ENCODE peak calls at places on chromosomes 6 and 20, in ten cellular contexts. One of them, this sample, is unnamed.

GRCh38 chr6:36997811-36998722 is 7.4 kb upstream of the FGD2 start:
- DNase-seq in kidney tubule cell: no peak
- DNase-seq in M059J: no peak
- DNase-seq in neural progenitor cell: peak; percentile 40
- DNase-seq in astrocyte of the spinal cord: no peak
- DNase-seq in HS-27A: no peak
- DNase-seq in H7: no peak
- DNase-seq in activated effector memory CD4-positive, alpha-beta T cell treated with anti-CD3 and anti-CD28 coated beads, Interleukin-2, amount 50 U/mL, for 16 hours: no peak
- DNase-seq in H4: no peak
- DNase-seq in naive thymus-derived CD4-positive, alpha-beta T cell: no peak
- DNase-seq in this sample: no peak

GRCh38 chr6:159110013-159110412 is 59.2 kb upstream of the FNDC1 start:
- DNase-seq in M059J: peak; percentile 54
- DNase-seq in H7: peak; percentile 74
- DNase-seq in neural progenitor cell: peak; percentile 63
- DNase-seq in naive thymus-derived CD4-positive, alpha-beta T cell: peak; percentile 50
- DNase-seq in H4: peak; percentile 49
- DNase-seq in astrocyte of the spinal cord: peak; percentile 52
- DNase-seq in HS-27A: peak; percentile 68
- DNase-seq in activated effector memory CD4-positive, alpha-beta T cell treated with anti-CD3 and anti-CD28 coated beads, Interleukin-2, amount 50 U/mL, for 16 hours: no peak
- DNase-seq in kidney tubule cell: peak; percentile 66
- DNase-seq in this sample: peak; percentile 43

GRCh38 chr20:9458075-9458818 is 56.1 kb upstream of the LAMP5 start:
- DNase-seq in neural progenitor cell: peak; percentile 68
- DNase-seq in naive thymus-derived CD4-positive, alpha-beta T cell: no peak
- DNase-seq in HS-27A: no peak
- DNase-seq in H7: peak; percentile 12
- DNase-seq in astrocyte of the spinal cord: peak; percentile 44
- DNase-seq in M059J: peak; percentile 48
- DNase-seq in activated effector memory CD4-positive, alpha-beta T cell treated with anti-CD3 and anti-CD28 coated beads, Interleukin-2, amount 50 U/mL, for 16 hours: no peak
- DNase-seq in kidney tubule cell: peak; percentile 29
- DNase-seq in H4: peak; percentile 32
- DNase-seq in this sample: no peak

GRCh38 chr6:156729248-156729647 is 47.9 kb upstream of the ARID1B start:
- DNase-seq in neural progenitor cell: no peak
- DNase-seq in H4: peak; percentile 4
- DNase-seq in HS-27A: peak; percentile 27
- DNase-seq in M059J: peak; percentile 89
- DNase-seq in naive thymus-derived CD4-positive, alpha-beta T cell: no peak
- DNase-seq in kidney tubule cell: peak; percentile 89
- DNase-seq in H7: no peak
- DNase-seq in astrocyte of the spinal cord: peak; percentile 60
- DNase-seq in activated effector memory CD4-positive, alpha-beta T cell treated with anti-CD3 and anti-CD28 coated beads, Interleukin-2, amount 50 U/mL, for 16 hours: no peak
- DNase-seq in this sample: peak; percentile 48

GRCh38 chr6:158284340-158285210 is 27.7 kb upstream of the TULP4 start:
- DNase-seq in naive thymus-derived CD4-positive, alpha-beta T cell: no peak
- DNase-seq in H7: peak; percentile 50
- DNase-seq in kidney tubule cell: peak; percentile 11
- DNase-seq in astrocyte of the spinal cord: peak; percentile 96
- DNase-seq in neural progenitor cell: peak; percentile 54
- DNase-seq in H4: no peak
- DNase-seq in activated effector memory CD4-positive, alpha-beta T cell treated with anti-CD3 and anti-CD28 coated beads, Interleukin-2, amount 50 U/mL, for 16 hours: no peak
- DNase-seq in HS-27A: peak; percentile 43
- DNase-seq in M059J: peak; percentile 83
- DNase-seq in this sample: peak; percentile 59

GRCh38 chr20:48584391-48585249 is 243.2 kb downstream of the PREX1 start:
- DNase-seq in astrocyte of the spinal cord: no peak
- DNase-seq in H4: no peak
- DNase-seq in kidney tubule cell: peak; percentile 45
- DNase-seq in naive thymus-derived CD4-positive, alpha-beta T cell: no peak
- DNase-seq in H7: no peak
- DNase-seq in neural progenitor cell: no peak
- DNase-seq in M059J: no peak
- DNase-seq in HS-27A: no peak
- DNase-seq in activated effector memory CD4-positive, alpha-beta T cell treated with anti-CD3 and anti-CD28 coated beads, Interleukin-2, amount 50 U/mL, for 16 hours: no peak
- DNase-seq in this sample: no peak

GRCh38 chr6:27592481-27593199 is 119.7 kb upstream of the ZNF184 start:
- DNase-seq in kidney tubule cell: peak; percentile 97
- DNase-seq in activated effector memory CD4-positive, alpha-beta T cell treated with anti-CD3 and anti-CD28 coated beads, Interleukin-2, amount 50 U/mL, for 16 hours: no peak
- DNase-seq in astrocyte of the spinal cord: peak; percentile 63
- DNase-seq in neural progenitor cell: peak; percentile 76
- DNase-seq in H4: peak; percentile 91
- DNase-seq in HS-27A: peak; percentile 91
- DNase-seq in M059J: peak; percentile 95
- DNase-seq in H7: peak; percentile 48
- DNase-seq in naive thymus-derived CD4-positive, alpha-beta T cell: peak; percentile 40
- DNase-seq in this sample: peak; percentile 70

GRCh38 chr6:47700051-47700450 is 1.7 kb downstream of the ADGRF4 start:
- DNase-seq in naive thymus-derived CD4-positive, alpha-beta T cell: no peak
- DNase-seq in activated effector memory CD4-positive, alpha-beta T cell treated with anti-CD3 and anti-CD28 coated beads, Interleukin-2, amount 50 U/mL, for 16 hours: no peak
- DNase-seq in neural progenitor cell: no peak
- DNase-seq in H7: no peak
- DNase-seq in kidney tubule cell: peak; percentile 95
- DNase-seq in M059J: peak; percentile 86
- DNase-seq in astrocyte of the spinal cord: peak; percentile 23
- DNase-seq in HS-27A: peak; percentile 2
- DNase-seq in H4: peak; percentile 58
- DNase-seq in this sample: no peak

GRCh38 chr6:139371421-139372253 is 2.8 kb downstream of the CITED2 start:
- DNase-seq in naive thymus-derived CD4-positive, alpha-beta T cell: no peak
- DNase-seq in H4: no peak
- DNase-seq in M059J: peak; percentile 54
- DNase-seq in activated effector memory CD4-positive, alpha-beta T cell treated with anti-CD3 and anti-CD28 coated beads, Interleukin-2, amount 50 U/mL, for 16 hours: no peak
- DNase-seq in HS-27A: no peak
- DNase-seq in kidney tubule cell: no peak
- DNase-seq in neural progenitor cell: peak; percentile 58
- DNase-seq in astrocyte of the spinal cord: peak; percentile 43
- DNase-seq in H7: no peak
- DNase-seq in this sample: no peak

GRCh38 chr20:35497780-35498189 is 31.7 kb downstream of the C20orf173 start:
- DNase-seq in kidney tubule cell: no peak
- DNase-seq in neural progenitor cell: no peak
- DNase-seq in HS-27A: no peak
- DNase-seq in astrocyte of the spinal cord: no peak
- DNase-seq in H7: no peak
- DNase-seq in M059J: no peak
- DNase-seq in H4: no peak
- DNase-seq in activated effector memory CD4-positive, alpha-beta T cell treated with anti-CD3 and anti-CD28 coated beads, Interleukin-2, amount 50 U/mL, for 16 hours: no peak
- DNase-seq in naive thymus-derived CD4-positive, alpha-beta T cell: no peak
- DNase-seq in this sample: no peak

GRCh38 chr6:11279213-11279780 is 46.8 kb upstream of the NEDD9 start:
- DNase-seq in H4: no peak
- DNase-seq in kidney tubule cell: no peak
- DNase-seq in H7: no peak
- DNase-seq in M059J: no peak
- DNase-seq in activated effector memory CD4-positive, alpha-beta T cell treated with anti-CD3 and anti-CD28 coated beads, Interleukin-2, amount 50 U/mL, for 16 hours: no peak
- DNase-seq in HS-27A: no peak
- DNase-seq in astrocyte of the spinal cord: no peak
- DNase-seq in neural progenitor cell: no peak
- DNase-seq in naive thymus-derived CD4-positive, alpha-beta T cell: no peak
- DNase-seq in this sample: no peak

GRCh38 chr6:32700391-32701040 is 34.1 kb upstream of the HLA-DQB1 start:
- DNase-seq in M059J: peak; percentile 65
- DNase-seq in H7: peak; percentile 75
- DNase-seq in kidney tubule cell: peak; percentile 67
- DNase-seq in astrocyte of the spinal cord: peak; percentile 66
- DNase-seq in neural progenitor cell: peak; percentile 77
- DNase-seq in activated effector memory CD4-positive, alpha-beta T cell treated with anti-CD3 and anti-CD28 coated beads, Interleukin-2, amount 50 U/mL, for 16 hours: no peak
- DNase-seq in H4: peak; percentile 54
- DNase-seq in HS-27A: peak; percentile 40
- DNase-seq in naive thymus-derived CD4-positive, alpha-beta T cell: peak; percentile 32
- DNase-seq in this sample: peak; percentile 29

GRCh38 chr6:151475653-151476523 is 17.9 kb upstream of the CCDC170 start:
- DNase-seq in HS-27A: no peak
- DNase-seq in neural progenitor cell: peak; percentile 70
- DNase-seq in activated effector memory CD4-positive, alpha-beta T cell treated with anti-CD3 and anti-CD28 coated beads, Interleukin-2, amount 50 U/mL, for 16 hours: peak; percentile 69
- DNase-seq in H7: peak; percentile 38
- DNase-seq in astrocyte of the spinal cord: peak; percentile 58
- DNase-seq in H4: peak; percentile 9
- DNase-seq in kidney tubule cell: peak; percentile 54
- DNase-seq in naive thymus-derived CD4-positive, alpha-beta T cell: peak; percentile 58
- DNase-seq in M059J: peak; percentile 71
- DNase-seq in this sample: peak; percentile 30

GRCh38 chr6:56356431-56356830 is 109.1 kb upstream of the COL21A1 start:
- DNase-seq in H7: no peak
- DNase-seq in astrocyte of the spinal cord: peak; percentile 40
- DNase-seq in M059J: peak; percentile 86
- DNase-seq in H4: peak; percentile 41
- DNase-seq in neural progenitor cell: no peak
- DNase-seq in activated effector memory CD4-positive, alpha-beta T cell treated with anti-CD3 and anti-CD28 coated beads, Interleukin-2, amount 50 U/mL, for 16 hours: no peak
- DNase-seq in kidney tubule cell: no peak
- DNase-seq in naive thymus-derived CD4-positive, alpha-beta T cell: no peak
- DNase-seq in HS-27A: no peak
- DNase-seq in this sample: no peak

GRCh38 chr6:39430446-39430845 is 107.9 kb upstream of the KCNK16 start:
- DNase-seq in kidney tubule cell: no peak
- DNase-seq in activated effector memory CD4-positive, alpha-beta T cell treated with anti-CD3 and anti-CD28 coated beads, Interleukin-2, amount 50 U/mL, for 16 hours: no peak
- DNase-seq in naive thymus-derived CD4-positive, alpha-beta T cell: no peak
- DNase-seq in HS-27A: no peak
- DNase-seq in H7: no peak
- DNase-seq in M059J: no peak
- DNase-seq in H4: no peak
- DNase-seq in neural progenitor cell: no peak
- DNase-seq in astrocyte of the spinal cord: no peak
- DNase-seq in this sample: no peak

GRCh38 chr6:44428682-44429081 is 41.2 kb downstream of the CDC5L start:
- DNase-seq in M059J: no peak
- DNase-seq in astrocyte of the spinal cord: no peak
- DNase-seq in H7: no peak
- DNase-seq in neural progenitor cell: no peak
- DNase-seq in HS-27A: no peak
- DNase-seq in H4: no peak
- DNase-seq in naive thymus-derived CD4-positive, alpha-beta T cell: no peak
- DNase-seq in kidney tubule cell: no peak
- DNase-seq in activated effector memory CD4-positive, alpha-beta T cell treated with anti-CD3 and anti-CD28 coated beads, Interleukin-2, amount 50 U/mL, for 16 hours: no peak
- DNase-seq in this sample: no peak

GRCh38 chr6:44042261-44043035 is 84.8 kb downstream of the MRPL14 start:
- DNase-seq in H7: peak; percentile 42
- DNase-seq in H4: no peak
- DNase-seq in astrocyte of the spinal cord: no peak
- DNase-seq in HS-27A: no peak
- DNase-seq in naive thymus-derived CD4-positive, alpha-beta T cell: no peak
- DNase-seq in M059J: peak; percentile 39
- DNase-seq in kidney tubule cell: peak; percentile 49
- DNase-seq in activated effector memory CD4-positive, alpha-beta T cell treated with anti-CD3 and anti-CD28 coated beads, Interleukin-2, amount 50 U/mL, for 16 hours: no peak
- DNase-seq in neural progenitor cell: no peak
- DNase-seq in this sample: no peak

GRCh38 chr20:63068711-63069367 is 62.1 kb upstream of the BHLHE23 start:
- DNase-seq in neural progenitor cell: no peak
- DNase-seq in M059J: no peak
- DNase-seq in H7: no peak
- DNase-seq in activated effector memory CD4-positive, alpha-beta T cell treated with anti-CD3 and anti-CD28 coated beads, Interleukin-2, amount 50 U/mL, for 16 hours: peak; percentile 12
- DNase-seq in naive thymus-derived CD4-positive, alpha-beta T cell: no peak
- DNase-seq in HS-27A: no peak
- DNase-seq in astrocyte of the spinal cord: no peak
- DNase-seq in H4: no peak
- DNase-seq in kidney tubule cell: no peak
- DNase-seq in this sample: no peak

GRCh38 chr6:104958720-104959452 is 2.0 kb downstream of the LIN28B start:
- DNase-seq in M059J: no peak
- DNase-seq in HS-27A: no peak
- DNase-seq in naive thymus-derived CD4-positive, alpha-beta T cell: no peak
- DNase-seq in H4: no peak
- DNase-seq in H7: no peak
- DNase-seq in neural progenitor cell: peak; percentile 25
- DNase-seq in kidney tubule cell: no peak
- DNase-seq in activated effector memory CD4-positive, alpha-beta T cell treated with anti-CD3 and anti-CD28 coated beads, Interleukin-2, amount 50 U/mL, for 16 hours: no peak
- DNase-seq in astrocyte of the spinal cord: no peak
- DNase-seq in this sample: no peak

GRCh38 chr20:10558635-10559187 is 115.1 kb downstream of the JAG1 start:
- DNase-seq in kidney tubule cell: peak; percentile 43
- DNase-seq in H7: no peak
- DNase-seq in M059J: peak; percentile 97
- DNase-seq in H4: peak; percentile 50
- DNase-seq in naive thymus-derived CD4-positive, alpha-beta T cell: peak; percentile 42
- DNase-seq in activated effector memory CD4-positive, alpha-beta T cell treated with anti-CD3 and anti-CD28 coated beads, Interleukin-2, amount 50 U/mL, for 16 hours: no peak
- DNase-seq in neural progenitor cell: no peak
- DNase-seq in astrocyte of the spinal cord: peak; percentile 92
- DNase-seq in HS-27A: no peak
- DNase-seq in this sample: peak; percentile 42

GRCh38 chr6:88869263-88870023 is 94.0 kb downstream of the RNGTT start:
- DNase-seq in kidney tubule cell: peak; percentile 38
- DNase-seq in H4: peak; percentile 68
- DNase-seq in M059J: peak; percentile 77
- DNase-seq in H7: no peak
- DNase-seq in neural progenitor cell: no peak
- DNase-seq in astrocyte of the spinal cord: peak; percentile 39
- DNase-seq in activated effector memory CD4-positive, alpha-beta T cell treated with anti-CD3 and anti-CD28 coated beads, Interleukin-2, amount 50 U/mL, for 16 hours: no peak
- DNase-seq in naive thymus-derived CD4-positive, alpha-beta T cell: no peak
- DNase-seq in HS-27A: no peak
- DNase-seq in this sample: peak; percentile 50

GRCh38 chr20:39429716-39430115 is 467.6 kb downstream of the DHX35 start:
- DNase-seq in kidney tubule cell: peak; percentile 45
- DNase-seq in astrocyte of the spinal cord: no peak
- DNase-seq in neural progenitor cell: peak; percentile 27
- DNase-seq in naive thymus-derived CD4-positive, alpha-beta T cell: no peak
- DNase-seq in H4: no peak
- DNase-seq in activated effector memory CD4-positive, alpha-beta T cell treated with anti-CD3 and anti-CD28 coated beads, Interleukin-2, amount 50 U/mL, for 16 hours: no peak
- DNase-seq in H7: peak; percentile 23
- DNase-seq in HS-27A: no peak
- DNase-seq in M059J: peak; percentile 32
- DNase-seq in this sample: peak; percentile 38

GRCh38 chr6:117352466-117353081 is 73.2 kb downstream of the ROS1 start:
- DNase-seq in H4: peak; percentile 18
- DNase-seq in H7: no peak
- DNase-seq in M059J: peak; percentile 46
- DNase-seq in activated effector memory CD4-positive, alpha-beta T cell treated with anti-CD3 and anti-CD28 coated beads, Interleukin-2, amount 50 U/mL, for 16 hours: no peak
- DNase-seq in kidney tubule cell: peak; percentile 44
- DNase-seq in HS-27A: no peak
- DNase-seq in naive thymus-derived CD4-positive, alpha-beta T cell: no peak
- DNase-seq in astrocyte of the spinal cord: peak; percentile 45
- DNase-seq in neural progenitor cell: no peak
- DNase-seq in this sample: no peak

GRCh38 chr6:21856844-21857243 is 263.3 kb downstream of the SOX4 start:
- DNase-seq in kidney tubule cell: no peak
- DNase-seq in activated effector memory CD4-positive, alpha-beta T cell treated with anti-CD3 and anti-CD28 coated beads, Interleukin-2, amount 50 U/mL, for 16 hours: no peak
- DNase-seq in M059J: peak; percentile 48
- DNase-seq in neural progenitor cell: no peak
- DNase-seq in H7: no peak
- DNase-seq in HS-27A: no peak
- DNase-seq in naive thymus-derived CD4-positive, alpha-beta T cell: no peak
- DNase-seq in astrocyte of the spinal cord: peak; percentile 4
- DNase-seq in H4: no peak
- DNase-seq in this sample: no peak

GRCh38 chr6:137486388-137486787 is 7.8 kb downstream of the OLIG3 start:
- DNase-seq in H4: no peak
- DNase-seq in kidney tubule cell: no peak
- DNase-seq in M059J: no peak
- DNase-seq in H7: peak; percentile 29
- DNase-seq in neural progenitor cell: peak; percentile 80
- DNase-seq in astrocyte of the spinal cord: no peak
- DNase-seq in naive thymus-derived CD4-positive, alpha-beta T cell: no peak
- DNase-seq in HS-27A: no peak
- DNase-seq in activated effector memory CD4-positive, alpha-beta T cell treated with anti-CD3 and anti-CD28 coated beads, Interleukin-2, amount 50 U/mL, for 16 hours: no peak
- DNase-seq in this sample: no peak

GRCh38 chr6:132287101-132287500 is 114.2 kb downstream of the MOXD1 start:
- DNase-seq in M059J: no peak
- DNase-seq in activated effector memory CD4-positive, alpha-beta T cell treated with anti-CD3 and anti-CD28 coated beads, Interleukin-2, amount 50 U/mL, for 16 hours: no peak
- DNase-seq in H4: no peak
- DNase-seq in H7: no peak
- DNase-seq in HS-27A: no peak
- DNase-seq in astrocyte of the spinal cord: no peak
- DNase-seq in kidney tubule cell: no peak
- DNase-seq in neural progenitor cell: no peak
- DNase-seq in naive thymus-derived CD4-positive, alpha-beta T cell: no peak
- DNase-seq in this sample: no peak

GRCh38 chr20:39611901-39612300 is 649.8 kb downstream of the DHX35 start:
- DNase-seq in neural progenitor cell: no peak
- DNase-seq in H4: no peak
- DNase-seq in HS-27A: no peak
- DNase-seq in naive thymus-derived CD4-positive, alpha-beta T cell: no peak
- DNase-seq in astrocyte of the spinal cord: no peak
- DNase-seq in activated effector memory CD4-positive, alpha-beta T cell treated with anti-CD3 and anti-CD28 coated beads, Interleukin-2, amount 50 U/mL, for 16 hours: no peak
- DNase-seq in M059J: no peak
- DNase-seq in H7: no peak
- DNase-seq in kidney tubule cell: no peak
- DNase-seq in this sample: no peak

GRCh38 chr6:45881705-45882435 is 133.8 kb downstream of the CLIC5 start:
- DNase-seq in HS-27A: no peak
- DNase-seq in H4: no peak
- DNase-seq in M059J: peak; percentile 73
- DNase-seq in kidney tubule cell: no peak
- DNase-seq in H7: no peak
- DNase-seq in neural progenitor cell: no peak
- DNase-seq in activated effector memory CD4-positive, alpha-beta T cell treated with anti-CD3 and anti-CD28 coated beads, Interleukin-2, amount 50 U/mL, for 16 hours: no peak
- DNase-seq in naive thymus-derived CD4-positive, alpha-beta T cell: no peak
- DNase-seq in astrocyte of the spinal cord: no peak
- DNase-seq in this sample: no peak